ENCODE peak calls at places on chromosomes 16 and 17, in eight cellular contexts. Z is ovary, S is H1, U is heart left ventricle, X is HCT116, D is K562, Y is suprapubic skin, B is adrenal gland. P is an unnamed sample. For H3K9me3, the result is how much of the 10 kb centered on the place peaks cover.

GRCh38 chr17:3558603-3559269 is 1.1 kb upstream of the TRPV3 start:
- DNase-seq in B (no peak), U (no peak), Z (no peak), Y (no peak), S (no peak), D (no peak), X (no peak), P (peak)

GRCh38 chr17:12438813-12439586 is 226.7 kb upstream of the MYOCD start:
- DNase-seq in X (no peak), Z (no peak), B (no peak), Y (no peak), S (no peak), U (no peak), D (peak), P (no peak)

GRCh38 chr16:89195521-89196171 is 4.7 kb downstream of the SLC22A31 start:
- DNase-seq in X (no peak), U (peak), B (no peak), S (no peak), Y (no peak), D (no peak), Z (no peak), P (no peak)

GRCh38 chr17:72571813-72572396 is 451.1 kb downstream of the SOX9 start:
- DNase-seq in Z (no peak), D (no peak), B (no peak), S (no peak), X (no peak), U (no peak), Y (no peak), P (no peak)

GRCh38 chr17:30345527-30346075 is 11.7 kb upstream of the TMIGD1 start:
- DNase-seq in U (no peak), D (peak), Y (no peak), S (no peak), B (no peak), Z (no peak), X (no peak), P (no peak)

GRCh38 chr16:71456801-71457200 is 5.2 kb downstream of the ZNF23 start:
- DNase-seq in S (no peak), X (no peak), Y (no peak), D (no peak), B (no peak), U (no peak), Z (no peak), P (no peak)

GRCh38 chr17:74852237-74853047 is 7.2 kb downstream of the GRIN2C start:
- DNase-seq in S (peak), X (peak), Y (no peak), B (no peak), Z (no peak), U (no peak), D (peak), P (no peak)

GRCh38 chr16:75679366-75679765 is 2.6 kb upstream of the CPHXL2 start:
- DNase-seq in Y (no peak), B (no peak), U (no peak), Z (no peak), S (no peak), X (no peak), D (no peak), P (no peak)

GRCh38 chr16:23952128-23953041 is 116.6 kb downstream of the PRKCB start:
- DNase-seq in D (peak), B (no peak), X (no peak), U (no peak), S (no peak), Y (no peak), Z (no peak), P (no peak)

GRCh38 chr16:79647586-79647985 is 47.0 kb upstream of the MAF start:
- DNase-seq in D (no peak), B (no peak), Y (no peak), U (no peak), S (no peak), Z (no peak), X (no peak), P (no peak)

GRCh38 chr16:24980077-24980793 is 34.9 kb downstream of the ARHGAP17 start:
- DNase-seq in Z (no peak), X (no peak), U (no peak), S (no peak), B (no peak), D (no peak), Y (no peak), P (peak)

GRCh38 chr17:67022451-67022810 is 21.9 kb upstream of the CACNG1 start:
- DNase-seq in Y (no peak), S (no peak), D (no peak), Z (no peak), U (no peak), X (no peak), B (no peak), P (no peak)

GRCh38 chr16:64238576-64238975 is 883.3 kb downstream of the CDH11 start:
- DNase-seq in D (no peak), X (no peak), Z (no peak), Y (no peak), U (no peak), S (no peak), B (no peak), P (no peak)

GRCh38 chr17:9021158-9021984 is at the start of gene NTN1:
- DNase-seq in S (no peak), X (no peak), B (no peak), Z (no peak), D (peak), U (peak), Y (peak), P (no peak)

DNA sequence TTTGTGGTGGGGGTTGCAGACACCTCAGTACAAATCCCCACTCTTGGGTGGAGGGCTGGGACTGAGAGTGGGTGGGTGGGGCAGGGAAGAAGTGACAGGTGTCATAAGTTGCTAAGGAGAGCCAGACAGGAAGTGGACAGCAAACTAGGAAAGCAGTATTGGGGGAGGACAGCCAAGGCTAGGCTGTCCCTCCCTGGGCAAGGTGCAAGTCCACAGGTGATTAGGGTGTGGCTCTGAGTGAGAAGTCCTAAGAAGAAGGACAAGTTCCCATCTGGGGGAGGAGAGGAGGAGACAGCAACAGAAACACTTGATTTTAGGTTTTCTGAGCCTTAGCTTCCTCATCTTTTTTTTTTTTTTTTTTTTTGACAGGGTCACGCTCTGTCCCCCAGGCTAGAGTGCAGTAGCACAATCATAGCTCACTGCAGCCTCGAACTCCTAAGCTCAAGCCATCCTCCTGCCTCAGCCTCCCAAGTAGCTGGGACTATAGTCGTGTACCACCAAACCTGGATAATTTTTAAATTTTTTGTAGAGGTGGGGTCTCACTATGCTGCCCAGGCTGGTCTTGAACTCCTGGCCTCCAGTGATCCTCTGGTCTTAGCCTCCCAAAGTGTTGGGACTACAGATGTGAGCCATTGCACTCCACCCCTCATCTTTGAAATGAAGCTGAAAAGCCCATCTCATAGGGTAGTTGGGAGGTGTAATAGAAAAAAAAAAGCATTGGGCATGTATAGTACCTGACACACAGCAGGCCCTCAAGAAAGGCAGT is 2.5 kb downstream of the MAPK3 start:
- DNase-seq in B (no peak), Y (no peak), S (no peak), X (no peak), Z (no peak), D (no peak), U (no peak), P (no peak)
- TF ChIP-seq POLR2A in B (no peak), Y (no peak), S (no peak), X (no peak), Z (no peak), D (no peak), U (no peak), P (no peak)

GRCh38 chr17:7854851-7855642 is at the start of gene TMEM88:
- DNase-seq in U (no peak), B (peak), S (no peak), D (no peak), X (no peak), Z (peak), Y (no peak), P (no peak)
- H3K9me3 ChIP-seq in U (under half), B (under half), S (under half), D (under half), X (under half), Z (under half), Y (under half), P (under half)

GRCh38 chr17:7211512-7212277 is 7.9 kb downstream of the DLG4 start:
- DNase-seq in D (no peak), X (no peak), S (no peak), Y (no peak), B (no peak), U (no peak), Z (no peak), P (no peak)

GRCh38 chr17:7215136-7215638 is 4.4 kb downstream of the DLG4 start:
- DNase-seq in Z (no peak), X (no peak), Y (no peak), B (no peak), U (no peak), S (no peak), D (no peak), P (no peak)

GRCh38 chr17:7214300-7215135 is 5.1 kb downstream of the DLG4 start:
- DNase-seq in B (peak), S (peak), X (peak), Z (peak), U (peak), D (peak), Y (peak), P (peak)

GRCh38 chr17:7215652-7216139 is 3.9 kb downstream of the DLG4 start:
- DNase-seq in Y (no peak), U (no peak), D (no peak), S (no peak), X (no peak), B (peak), Z (peak), P (no peak)

GRCh38 chr17:7213895-7214299 is 5.7 kb downstream of the DLG4 start:
- DNase-seq in B (peak), S (peak), D (peak), U (no peak), Y (no peak), Z (peak), X (peak), P (no peak)
- TF ChIP-seq CTCF in B (peak), S (peak), D (peak), U (peak), Y (peak), Z (no peak), X (peak), P (peak)

GRCh38 chr17:35433075-35433894 is 985 bp upstream of the SLFN12 start:
- DNase-seq in S (peak), X (peak), Y (peak), D (peak), B (peak), Z (peak), U (peak), P (peak)
- TF ChIP-seq POLR2A in S (no peak), X (no peak), Y (no peak), D (no peak), B (no peak), Z (no peak), U (no peak), P (no peak)

GRCh38 chr16:35310999-35311398 is 1851.6 kb downstream of the TP53TG3F start:
- DNase-seq in X (no peak), S (no peak), U (no peak), D (no peak), Z (no peak), Y (no peak), B (no peak), P (no peak)
- H3K9me3 ChIP-seq in X (under half), S (half or more), U (under half), D (under half), Z (under half), Y (under half), B (under half), P (under half)

DNA sequence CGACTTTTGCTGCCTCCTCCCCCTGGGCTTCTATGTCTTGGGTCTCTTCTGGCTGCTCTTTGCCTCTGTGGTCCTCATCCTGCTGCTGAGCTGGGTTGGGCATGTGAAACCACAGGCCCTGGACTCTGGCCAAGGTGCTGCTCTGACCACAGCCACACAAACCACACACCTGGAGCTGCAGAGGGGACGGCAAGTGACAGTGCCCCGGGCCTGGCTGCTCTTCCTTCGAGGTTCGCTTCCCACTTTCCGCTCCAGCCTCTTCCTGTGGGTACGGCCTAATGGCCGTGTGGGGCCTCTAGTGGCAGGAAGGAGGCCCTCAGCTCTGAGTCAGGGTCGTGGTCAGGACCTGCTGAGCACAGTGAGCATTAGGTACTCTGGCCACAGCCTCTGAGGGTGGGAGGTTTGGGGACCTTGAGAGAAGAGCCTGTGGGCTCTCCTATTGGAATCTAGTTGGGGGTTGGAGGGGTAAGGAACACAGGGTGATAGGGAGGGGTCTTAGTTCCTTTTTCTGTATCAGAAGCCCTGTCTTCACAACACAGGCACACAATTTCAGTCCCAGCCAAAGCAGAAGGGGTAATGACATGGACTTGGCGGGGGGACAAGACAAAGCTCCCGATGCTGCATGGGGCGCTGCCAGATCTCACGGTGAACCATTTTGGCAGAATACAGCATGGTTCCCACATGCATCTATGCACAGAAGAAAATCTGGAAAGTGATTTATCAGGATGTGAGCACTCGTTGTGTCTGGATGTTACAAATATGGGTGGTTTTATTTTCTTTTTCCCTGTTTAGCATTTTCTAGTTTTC is 2.3 kb downstream of the GP1BA start:
- DNase-seq in D (peak), Y (peak), U (peak), B (no peak), S (no peak), X (no peak), Z (no peak), P (no peak)
- TF ChIP-seq CTCF in D (peak), Y (no peak), U (no peak), B (no peak), S (peak), X (peak), Z (no peak), P (no peak)

DNA sequence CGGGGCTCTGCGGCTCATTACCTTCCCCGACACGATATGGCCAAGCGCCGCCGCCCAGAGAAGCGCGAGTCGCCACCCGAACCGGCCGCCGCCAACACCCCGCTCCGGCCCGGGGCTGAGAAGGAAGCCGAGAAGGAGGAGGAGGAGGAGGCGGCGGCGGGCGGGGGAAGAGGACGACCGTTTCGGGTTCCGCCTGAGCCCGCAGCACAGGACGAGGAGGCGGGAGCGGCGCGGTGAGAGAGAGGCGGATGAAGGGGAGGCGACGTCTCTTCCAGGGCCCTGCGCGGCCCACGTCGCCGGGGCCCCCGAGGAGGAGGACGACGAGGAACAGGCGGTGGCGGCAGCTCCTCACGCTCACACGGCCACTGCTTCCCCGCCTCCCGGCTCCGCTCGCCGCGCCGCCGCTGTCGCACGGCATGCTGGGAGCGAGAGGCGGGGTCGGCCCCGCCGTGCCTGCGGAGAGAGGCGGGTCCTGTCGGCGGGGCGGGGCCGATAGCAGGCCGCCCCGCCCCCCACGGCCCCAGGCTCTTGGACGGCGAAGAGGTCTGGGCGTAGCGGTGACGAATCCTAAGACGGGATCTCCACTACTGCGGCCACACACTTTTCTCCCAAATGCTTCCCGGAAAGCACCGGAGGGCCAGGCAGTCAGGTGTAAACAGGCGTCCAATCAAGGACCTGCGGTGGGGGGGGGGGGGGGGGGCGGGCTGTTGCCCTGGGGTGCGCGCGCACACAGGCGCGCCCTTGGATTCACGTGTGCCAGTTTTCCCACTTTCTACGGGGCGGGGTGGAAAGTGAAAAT is 97.3 kb upstream of the METTL9 start:
- DNase-seq in D (peak), B (peak), Z (peak), S (peak), U (peak), X (peak), Y (peak), P (peak)
- TF ChIP-seq POLR2A in D (peak), B (peak), Z (peak), S (peak), U (peak), X (peak), Y (peak), P (peak)

GRCh38 chr16:35215287-35215686 is 1755.9 kb downstream of the TP53TG3F start:
- DNase-seq in Z (no peak), Y (no peak), B (no peak), S (no peak), X (no peak), D (no peak), U (no peak), P (no peak)

GRCh38 chr16:35210681-35211433 is 1751.4 kb downstream of the TP53TG3F start:
- DNase-seq in X (no peak), S (no peak), D (no peak), Z (no peak), U (no peak), Y (no peak), B (no peak), P (no peak)

DNA sequence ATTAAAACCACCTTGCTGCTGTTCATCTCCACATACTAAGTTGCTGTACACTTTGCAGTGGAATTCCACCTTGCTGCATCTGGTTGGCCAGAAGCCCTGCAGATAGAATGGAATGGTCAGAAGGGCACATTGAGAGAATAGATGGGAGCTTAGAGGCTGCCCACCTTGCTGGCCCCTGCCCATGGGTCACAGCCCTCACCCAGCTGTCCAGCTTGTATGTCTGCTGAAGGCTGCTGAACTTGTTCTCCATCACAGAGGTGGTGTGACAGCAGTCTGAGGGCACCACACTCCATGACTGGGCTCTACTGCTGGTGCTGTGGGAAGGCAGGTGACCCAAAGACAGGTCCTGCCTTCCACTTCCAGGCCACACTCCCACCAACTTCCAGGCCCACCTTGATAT is 1755.4 kb downstream of the TP53TG3F start:
- DNase-seq in Y (no peak), D (no peak), Z (no peak), X (no peak), S (no peak), B (no peak), U (no peak), P (no peak)
- H3K9me3 ChIP-seq in Y (under half), D (under half), Z (under half), X (under half), S (half or more), B (under half), U (under half), P (under half)